ENCODE peak calls at places on chromosomes 6 and 20, in ten cellular contexts. O is amniotic stem cell, Q is nucleus accumbens, R is kidney tubule cell, I is AG08396, T is Caco-2, B is WTC11, Z is KBM-7, Y is fibroblast of the conjunctiva, C is activated T-cell treated with anti-CD3 and anti-CD28 coated beads for 48 hours. U is an unnamed sample.

GRCh38 chr6:46755867-46756266 is 9.1 kb downstream of the ANKRD66 start:
- DNase-seq in B (no peak), Z (no peak), R (no peak), O (no peak), Q (no peak), I (no peak), T (no peak), C (no peak), Y (no peak), U (no peak)

GRCh38 chr6:142965164-142965563 is 20.2 kb upstream of the HIVEP2 start:
- DNase-seq in O (no peak), B (no peak), Z (no peak), R (no peak), T (no peak), C (no peak), Y (no peak), I (no peak), Q (no peak), U (no peak)

GRCh38 chr6:152458648-152459047 is 178.5 kb downstream of the SYNE1 start:
- DNase-seq in O (no peak), B (no peak), C (no peak), Q (no peak), T (no peak), Z (no peak), R (no peak), I (no peak), Y (no peak), U (no peak)

GRCh38 chr6:3884007-3884745 is 35.0 kb downstream of the FAM50B start:
- DNase-seq in C (no peak), B (no peak), T (peak; percentile 30), O (no peak), Y (peak; percentile 26), Z (no peak), Q (no peak), I (peak; percentile 50), R (peak; percentile 81), U (no peak)

GRCh38 chr6:89803271-89803670 is 16.3 kb downstream of the MDN1 start:
- DNase-seq in B (no peak), Q (no peak), O (no peak), Z (no peak), T (no peak), I (no peak), R (peak; percentile 23), C (no peak), Y (no peak), U (no peak)

GRCh38 chr20:33522256-33522820 is 32.4 kb downstream of the CBFA2T2 start:
- DNase-seq in Q (no peak), R (no peak), C (peak; percentile 3), B (no peak), I (no peak), Y (no peak), T (no peak), Z (no peak), O (no peak), U (no peak)

GRCh38 chr6:54846243-54846856 is at the start of gene FAM83B:
- DNase-seq in Q (no peak), C (no peak), O (no peak), T (peak; percentile 84), B (peak; percentile 82), Y (no peak), I (peak; percentile 24), Z (no peak), R (peak; percentile 83), U (peak; percentile 8)

GRCh38 chr6:67433124-67433523 is 1202.0 kb upstream of the ADGRB3 start:
- DNase-seq in R (no peak), B (no peak), I (no peak), T (no peak), Z (peak; percentile 59), C (no peak), Q (no peak), O (no peak), Y (no peak), U (no peak)

GRCh38 chr6:75331134-75331533 is 46.5 kb upstream of the TMEM30A start:
- DNase-seq in O (peak; percentile 48), B (no peak), Y (peak; percentile 13), T (no peak), C (no peak), Z (no peak), R (peak; percentile 66), Q (no peak), I (peak; percentile 25), U (no peak)

GRCh38 chr20:63045991-63046390 is 39.2 kb upstream of the BHLHE23 start:
- DNase-seq in T (no peak), I (no peak), Y (no peak), Q (no peak), R (no peak), Z (no peak), C (no peak), B (no peak), O (no peak), U (no peak)

GRCh38 chr6:123127807-123128206 is 131.8 kb downstream of the CLVS2 start:
- DNase-seq in O (no peak), R (no peak), T (no peak), Q (no peak), B (no peak), C (no peak), I (no peak), Y (no peak), Z (peak; percentile 5), U (no peak)

GRCh38 chr20:14336667-14337066 is 745 bp downstream of the FLRT3 start:
- DNase-seq in R (peak; percentile 56), B (no peak), C (no peak), Q (no peak), Y (no peak), Z (no peak), T (peak; percentile 31), O (no peak), I (no peak), U (no peak)

GRCh38 chr20:9458075-9458818 is 56.1 kb upstream of the LAMP5 start:
- DNase-seq in Z (peak; percentile 15), O (no peak), R (peak; percentile 29), Q (no peak), I (no peak), C (no peak), B (peak; percentile 47), T (peak; percentile 37), Y (peak; percentile 10), U (no peak)

GRCh38 chr20:50911030-50911429 is 20.2 kb downstream of the ADNP start:
- DNase-seq in Q (no peak), Y (peak; percentile 77), C (no peak), B (no peak), R (no peak), I (peak; percentile 29), T (no peak), Z (no peak), O (peak; percentile 78), U (no peak)

GRCh38 chr6:95803889-95804288 is 211.9 kb upstream of the FUT9 start:
- DNase-seq in T (no peak), R (no peak), O (no peak), I (no peak), Q (no peak), B (no peak), Z (no peak), Y (no peak), C (no peak), U (no peak)

GRCh38 chr20:48278961-48279481 is 493.7 kb upstream of the SULF2 start:
- DNase-seq in Q (no peak), I (no peak), O (no peak), T (peak; percentile 55), Y (no peak), C (no peak), Z (no peak), B (no peak), R (no peak), U (no peak)

GRCh38 chr6:175680-176079 is 116.6 kb upstream of the DUSP22 start:
- DNase-seq in Z (no peak), T (no peak), R (no peak), I (no peak), C (no peak), Q (no peak), Y (no peak), B (no peak), O (no peak), U (no peak)

GRCh38 chr6:15246217-15247211 is 645 bp downstream of the JARID2 start:
- DNase-seq in O (no peak), Z (peak; percentile 41), I (no peak), C (no peak), B (no peak), Y (no peak), Q (no peak), T (no peak), R (peak; percentile 16), U (no peak)

GRCh38 chr6:3340358-3340798 is 81.6 kb downstream of the PSMG4 start:
- DNase-seq in Y (no peak), B (no peak), R (no peak), I (no peak), Z (no peak), T (no peak), C (no peak), O (no peak), Q (no peak), U (no peak)

GRCh38 chr20:45097485-45098095 is 3.3 kb downstream of the KCNS1 start:
- DNase-seq in R (peak; percentile 57), Z (peak; percentile 42), C (peak; percentile 54), T (no peak), Y (peak; percentile 22), O (no peak), I (no peak), B (peak; percentile 50), Q (no peak), U (peak; percentile 42)

GRCh38 chr6:117167520-117168271 is 97.7 kb upstream of the VGLL2 start:
- DNase-seq in Q (no peak), C (no peak), B (peak; percentile 11), Y (no peak), I (no peak), Z (no peak), O (no peak), T (no peak), R (peak; percentile 97), U (no peak)

GRCh38 chr6:150565945-150566344 is 33.7 kb upstream of the PLEKHG1 start:
- DNase-seq in Z (no peak), B (no peak), C (no peak), R (no peak), O (no peak), Q (no peak), T (no peak), Y (no peak), I (no peak), U (no peak)

GRCh38 chr6:75735491-75736186 is 13.4 kb upstream of the MYO6 start:
- DNase-seq in C (no peak), Z (no peak), Y (no peak), R (peak; percentile 90), I (peak; percentile 9), B (no peak), T (no peak), O (no peak), Q (no peak), U (no peak)

GRCh38 chr20:17710379-17711305 is 10.9 kb downstream of the BANF2 start:
- DNase-seq in Q (no peak), B (no peak), I (no peak), C (no peak), Z (no peak), T (peak; percentile 76), R (no peak), Y (no peak), O (no peak), U (no peak)

GRCh38 chr20:11716239-11716944 is 201.3 kb upstream of the BTBD3 start:
- DNase-seq in Q (no peak), I (peak; percentile 67), B (peak; percentile 29), Y (peak; percentile 47), C (no peak), T (peak; percentile 67), Z (peak; percentile 88), R (peak; percentile 88), O (peak; percentile 73), U (no peak)

GRCh38 chr20:19408971-19409370 is 196.5 kb downstream of the SLC24A3 start:
- DNase-seq in Z (no peak), B (no peak), O (no peak), Y (no peak), I (no peak), C (no peak), Q (no peak), T (no peak), R (no peak), U (no peak)

GRCh38 chr6:121652223-121652622 is 216.8 kb downstream of the GJA1 start:
- DNase-seq in Y (no peak), I (no peak), C (no peak), Q (no peak), Z (no peak), O (no peak), T (no peak), B (no peak), R (no peak), U (no peak)

GRCh38 chr6:152220785-152221184 is 413.3 kb downstream of the ESR1 start:
- DNase-seq in B (no peak), R (no peak), Q (no peak), C (no peak), Z (no peak), O (no peak), Y (peak; percentile 32), T (no peak), I (no peak), U (no peak)